ENCODE peak calls at places on chromosome 17, in five cellular contexts. G is trophoblast cell, U is colonic mucosa, X is tibial artery, R is breast epithelium. A is an unnamed sample. For H3K4me1, the result is how much of the 10 kb centered on the place peaks cover.

GRCh38 chr17:8041249-8041928 is 2.5 kb downstream of the ALOX15B start:
- DNase-seq in R (no peak), U (peak), X (peak), G (peak), A (no peak)

GRCh38 chr17:31318298-31319190 is 2.9 kb downstream of the EVI2A start:
- DNase-seq in R (no peak), U (peak), X (peak), G (peak), A (no peak)

GRCh38 chr17:42334667-42335066 is 46.4 kb downstream of the STAT5A start:
- DNase-seq in X (no peak), G (no peak), R (no peak), U (no peak), A (no peak)

GRCh38 chr17:75475851-75476250 is 19.4 kb downstream of the TMEM94 start:
- DNase-seq in R (no peak), X (no peak), G (no peak), U (no peak), A (no peak)

GRCh38 chr17:4498461-4499397 is at the start of gene SPNS2:
- DNase-seq in R (no peak), X (peak), U (peak), G (peak), A (peak)

GRCh38 chr17:55664287-55664686 is 58.4 kb downstream of the TMEM100 start:
- DNase-seq in R (no peak), X (no peak), U (no peak), G (no peak), A (no peak)

GRCh38 chr17:31411707-31412285 is 20.3 kb downstream of the RAB11FIP4 start:
- DNase-seq in G (no peak), X (no peak), U (no peak), R (no peak), A (no peak)

GRCh38 chr17:82407255-82407654 is 10.9 kb upstream of the HEXD start:
- DNase-seq in X (no peak), R (no peak), G (no peak), U (no peak), A (no peak)

GRCh38 chr17:76721463-76721862 is 4.9 kb downstream of the JMJD6 start:
- DNase-seq in G (no peak), X (no peak), R (no peak), U (no peak), A (no peak)

GRCh38 chr17:64236827-64237403 is 26.1 kb downstream of the TEX2 start:
- DNase-seq in R (no peak), G (no peak), U (no peak), X (no peak), A (no peak)

GRCh38 chr17:73191443-73192218 is 1.2 kb upstream of the COG1 start:
- DNase-seq in U (peak), R (no peak), G (peak), X (peak), A (no peak)
- H3K27ac ChIP-seq in U (peak), R (no peak), G (peak), X (peak), A (peak)

GRCh38 chr17:48551206-48551597 is 6.3 kb upstream of the HOXB2 start:
- DNase-seq in X (no peak), R (no peak), G (no peak), U (no peak), A (no peak)

GRCh38 chr17:48551601-48552452 is 6.9 kb upstream of the HOXB2 start:
- DNase-seq in X (no peak), R (no peak), G (no peak), U (no peak), A (peak)

GRCh38 chr17:48553190-48553547 is 8.3 kb upstream of the HOXB2 start:
- DNase-seq in X (no peak), G (no peak), U (no peak), R (no peak), A (no peak)

GRCh38 chr17:48553837-48554236 is 8.9 kb upstream of the HOXB2 start:
- DNase-seq in G (no peak), X (no peak), U (no peak), R (no peak), A (no peak)

GRCh38 chr17:48552453-48553189 is 7.7 kb upstream of the HOXB2 start:
- DNase-seq in R (no peak), G (no peak), U (no peak), X (no peak), A (no peak)
- H3K4me1 ChIP-seq in R (under half), G (under half), U (under half), X (under half), A (under half)

GRCh38 chr17:2076461-2076984 is 21.6 kb downstream of the HIC1 start:
- DNase-seq in G (no peak), R (no peak), U (no peak), X (no peak), A (no peak)
- H3K27ac ChIP-seq in G (peak), R (peak), U (peak), X (peak), A (peak)

GRCh38 chr17:57599271-57600045 is 145.6 kb downstream of the CCDC182 start:
- DNase-seq in R (no peak), G (no peak), X (no peak), U (no peak), A (no peak)

GRCh38 chr17:57603541-57603940 is 141.6 kb downstream of the CCDC182 start:
- DNase-seq in R (peak), G (no peak), U (peak), X (no peak), A (no peak)

GRCh38 chr17:57600092-57600491 is 145.0 kb downstream of the CCDC182 start:
- DNase-seq in U (no peak), X (no peak), R (no peak), G (no peak), A (no peak)

GRCh38 chr17:57602896-57603295 is 142.2 kb downstream of the CCDC182 start:
- DNase-seq in R (no peak), U (no peak), G (no peak), X (no peak), A (no peak)

GRCh38 chr17:57601328-57601727 is 143.8 kb downstream of the CCDC182 start:
- DNase-seq in U (no peak), X (no peak), R (no peak), G (no peak), A (no peak)
- H3K4me1 ChIP-seq in U (under half), X (under half), R (under half), G (under half), A (under half)

GRCh38 chr17:6639651-6640535 is 618 bp downstream of the KIAA0753 start:
- DNase-seq in G (peak), X (no peak), R (peak), U (peak), A (peak)

GRCh38 chr17:6641374-6641818 is 536 bp downstream of the TXNDC17 start:
- DNase-seq in X (no peak), R (no peak), G (peak), U (peak), A (no peak)

GRCh38 chr17:6640536-6641373 is at the start of the genes KIAA0753 and TXNDC17:
- DNase-seq in X (peak), U (peak), G (peak), R (peak), A (peak)

GRCh38 chr17:6642592-6642991 is 1.7 kb downstream of the TXNDC17 start:
- DNase-seq in U (no peak), R (no peak), G (no peak), X (no peak), A (no peak)

GRCh38 chr17:6643460-6644125 is 2.7 kb downstream of the TXNDC17 start:
- DNase-seq in U (no peak), X (no peak), G (no peak), R (no peak), A (no peak)
- H3K27ac ChIP-seq in U (no peak), X (no peak), G (no peak), R (no peak), A (no peak)

GRCh38 chr17:78796134-78796900 is 14.2 kb upstream of the CYTH1 start:
- DNase-seq in X (no peak), G (no peak), R (no peak), U (no peak), A (no peak)

GRCh38 chr17:78798695-78799559 is 16.9 kb upstream of the CYTH1 start:
- DNase-seq in U (no peak), X (no peak), R (no peak), G (peak), A (no peak)

GRCh38 chr17:78797213-78797612 is 15.1 kb upstream of the CYTH1 start:
- DNase-seq in G (no peak), U (no peak), X (no peak), R (no peak), A (no peak)

GRCh38 chr17:78800132-78800931 is 18.3 kb upstream of the CYTH1 start:
- DNase-seq in U (no peak), X (no peak), G (no peak), R (no peak), A (no peak)

GRCh38 chr17:78797691-78798585 is 15.9 kb upstream of the CYTH1 start:
- DNase-seq in X (no peak), R (no peak), G (no peak), U (no peak), A (no peak)
- H3K4me1 ChIP-seq in X (under half), R (under half), G (under half), U (under half), A (under half)

GRCh38 chr17:50948711-50949110 is 82.6 kb upstream of the TOB1 start:
- DNase-seq in X (no peak), G (no peak), R (no peak), U (no peak), A (no peak)

GRCh38 chr17:50947844-50948514 is 81.8 kb upstream of the TOB1 start:
- DNase-seq in G (no peak), X (no peak), U (peak), R (peak), A (peak)

GRCh38 chr17:50946891-50947843 is 81.0 kb upstream of the TOB1 start:
- DNase-seq in R (no peak), U (no peak), G (no peak), X (no peak), A (no peak)

GRCh38 chr17:50950002-50950877 is 84.1 kb upstream of the TOB1 start:
- DNase-seq in R (peak), U (peak), X (peak), G (peak), A (peak)

GRCh38 chr17:50949128-50950001 is 83.2 kb upstream of the TOB1 start:
- DNase-seq in R (no peak), X (no peak), G (no peak), U (no peak), A (peak)
- H3K27ac ChIP-seq in R (peak), X (peak), G (no peak), U (peak), A (peak)

DNA sequence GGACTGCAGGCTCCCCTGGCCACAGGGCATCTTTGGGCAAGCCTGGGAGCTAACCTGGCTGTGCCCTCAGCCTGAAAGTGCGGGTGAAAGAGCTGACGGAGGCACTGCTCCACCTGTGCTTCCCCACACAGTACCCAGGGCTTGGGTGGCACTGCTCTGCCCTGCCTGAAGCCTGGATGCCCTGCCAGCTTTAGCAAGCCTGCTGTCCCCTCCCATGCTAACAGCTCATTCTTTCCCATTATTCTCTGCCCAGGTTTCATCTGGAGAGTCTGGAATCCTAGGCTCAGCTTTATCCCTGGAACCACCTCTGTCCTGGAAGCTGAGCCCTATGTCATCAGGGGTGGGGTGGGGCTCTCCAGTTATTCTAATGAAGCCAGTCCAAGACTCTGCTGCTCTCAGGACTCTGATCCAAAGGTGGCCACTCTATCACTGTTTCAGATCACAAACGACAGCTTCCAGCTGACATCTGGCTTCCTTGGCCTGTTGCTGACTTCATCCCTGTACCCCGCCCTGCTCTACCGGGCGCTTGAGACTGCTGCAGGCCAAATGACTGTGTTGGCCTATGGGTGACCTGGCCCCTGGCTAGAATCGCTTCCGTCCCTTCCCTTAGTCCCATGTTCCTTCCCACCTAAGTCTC is 29.3 kb downstream of the HIC1 start:
- DNase-seq in U (peak), R (peak), G (peak), X (peak), A (no peak)
- H3K4me1 ChIP-seq in U (under half), R (under half), G (under half), X (under half), A (half or more)

GRCh38 chr17:17051380-17051779 is 9.1 kb downstream of the MPRIP start:
- DNase-seq in R (no peak), U (no peak), X (peak), G (no peak), A (no peak)
- H3K27ac ChIP-seq in R (peak), U (peak), X (peak), G (no peak), A (no peak)

GRCh38 chr17:45301674-45302073 is 15.1 kb downstream of the MAP3K14 start:
- DNase-seq in G (no peak), R (no peak), X (no peak), U (no peak), A (no peak)
- H3K4me1 ChIP-seq in G (under half), R (under half), X (under half), U (under half), A (under half)